ENCODE peak calls at places on chromosomes 6 and 20, in four cellular contexts. W, T, R and A are unnamed samples.

GRCh38 chr20:53036992-53037391 is 64.8 kb downstream of the TSHZ2 start:
- DNase-seq in W (no peak), T (no peak), R (no peak), A (no peak)

GRCh38 chr6:164554700-164555479 is 754.5 kb downstream of the C6orf118 start:
- DNase-seq in W (no peak), T (no peak), R (no peak), A (no peak)

GRCh38 chr6:35483892-35484645 is 12.8 kb downstream of the TEAD3 start:
- DNase-seq in W (no peak), T (no peak), R (no peak), A (no peak)

GRCh38 chr6:135030056-135030473 is 24.6 kb downstream of the HBS1L start:
- DNase-seq in W (no peak), T (no peak), R (no peak), A (no peak)

GRCh38 chr20:62205618-62206387 is 14.3 kb downstream of the HRH3 start:
- DNase-seq in W (no peak), T (no peak), R (no peak), A (no peak)

GRCh38 chr6:79742030-79742429 is 110.9 kb downstream of the SH3BGRL2 start:
- DNase-seq in W (no peak), T (no peak), R (no peak), A (no peak)

GRCh38 chr6:84082693-84083265 is 49.2 kb downstream of the MRAP2 start:
- DNase-seq in W (no peak), T (no peak), R (peak), A (no peak)

GRCh38 chr6:28446818-28447511 is 3.7 kb upstream of the ZSCAN23 start:
- DNase-seq in W (no peak), T (no peak), R (no peak), A (no peak)

GRCh38 chr20:49882171-49882970 is 33.0 kb downstream of the SPATA2 start:
- DNase-seq in W (no peak), T (no peak), R (no peak), A (no peak)

GRCh38 chr20:31607640-31608255 is 2.7 kb downstream of the ID1 start:
- DNase-seq in W (no peak), T (no peak), R (no peak), A (no peak)

GRCh38 chr6:146860583-146860982 is 261.8 kb downstream of the ADGB start:
- DNase-seq in W (no peak), T (no peak), R (no peak), A (no peak)

GRCh38 chr6:82954351-82954750 is 111.3 kb downstream of the UBE3D start:
- DNase-seq in W (no peak), T (no peak), R (no peak), A (no peak)

GRCh38 chr20:38125157-38126056 is 39.7 kb downstream of the TGM2 start:
- DNase-seq in W (no peak), T (no peak), R (peak), A (no peak)